ENCODE peak calls at places on chromosomes 13 and 19, in four cellular contexts. D, U, C and E are unnamed samples.

GRCh38 chr13:41554626-41555386 is 97.5 kb downstream of the RGCC start:
- DNase-seq in D (no peak), U (no peak), C (no peak), E (no peak)

GRCh38 chr13:32617112-32617511 is 30.9 kb downstream of the PDS5B start:
- DNase-seq in D (no peak), U (no peak), C (no peak), E (no peak)

GRCh38 chr13:100291626-100292025 is 202.7 kb downstream of the PCCA start:
- DNase-seq in D (no peak), U (no peak), C (no peak), E (no peak)

GRCh38 chr19:5339950-5340636 is 519 bp downstream of the PTPRS start:
- DNase-seq in D (no peak), U (peak; percentile 16), C (no peak), E (no peak)

GRCh38 chr19:12946092-12946845 is 607 bp downstream of the RAD23A start:
- DNase-seq in D (no peak), U (peak; percentile 70), C (peak; percentile 75), E (peak; percentile 79)

GRCh38 chr19:56253737-56254136 is 18.8 kb upstream of the EDDM13 start:
- DNase-seq in D (peak; percentile 15), U (no peak), C (no peak), E (no peak)

GRCh38 chr19:35458821-35459391 is 10.8 kb downstream of the FFAR2 start:
- DNase-seq in D (no peak), U (peak; percentile 83), C (no peak), E (no peak)

GRCh38 chr19:38033658-38034150 is 126.7 kb downstream of the SIPA1L3 start:
- DNase-seq in D (no peak), U (no peak), C (no peak), E (no peak)

GRCh38 chr13:62482351-62482750 is 1066.7 kb upstream of the PCDH20 start:
- DNase-seq in D (no peak), U (no peak), C (no peak), E (no peak)

GRCh38 chr13:78238911-78239310 is 320.3 kb upstream of the EDNRB start:
- DNase-seq in D (no peak), U (no peak), C (no peak), E (no peak)

GRCh38 chr13:106561551-106562170 is 6.3 kb downstream of the ARGLU1 start:
- DNase-seq in D (no peak), U (no peak), C (no peak), E (no peak)

GRCh38 chr13:93254775-93255174 is 28.2 kb downstream of the GPC6 start:
- DNase-seq in D (no peak), U (no peak), C (no peak), E (no peak)

GRCh38 chr19:525029-525428 is 6.5 kb upstream of the CDC34 start:
- DNase-seq in D (no peak), U (no peak), C (no peak), E (no peak)

GRCh38 chr13:41588899-41589298 is 131.5 kb downstream of the RGCC start:
- DNase-seq in D (no peak), U (no peak), C (no peak), E (no peak)

GRCh38 chr13:34207334-34207733 is 389.4 kb downstream of the RFC3 start:
- DNase-seq in D (no peak), U (peak; percentile 23), C (no peak), E (peak; percentile 64)

GRCh38 chr19:7645159-7645558 is 8.2 kb downstream of the STXBP2 start:
- DNase-seq in D (no peak), U (no peak), C (no peak), E (no peak)

GRCh38 chr13:44747179-44747578 is 171.0 kb upstream of the TSC22D1 start:
- DNase-seq in D (no peak), U (peak; percentile 64), C (no peak), E (no peak)

GRCh38 chr13:65093352-65093751 is 2136.8 kb downstream of the PCDH9 start:
- DNase-seq in D (no peak), U (no peak), C (no peak), E (no peak)

GRCh38 chr13:48291730-48292129 is 11.8 kb upstream of the RB1 start:
- DNase-seq in D (no peak), U (no peak), C (no peak), E (no peak)

GRCh38 chr13:112900691-112901091 is 68.3 kb upstream of the MCF2L start:
- DNase-seq in D (no peak), U (no peak), C (peak; percentile 30), E (no peak)

GRCh38 chr19:22422220-22422619 is at the start of gene ZNF98:
- DNase-seq in D (peak; percentile 9), U (peak; percentile 63), C (peak; percentile 86), E (peak; percentile 57)

GRCh38 chr19:1394252-1395193 is 6.8 kb downstream of the GAMT start:
- DNase-seq in D (no peak), U (peak; percentile 97), C (no peak), E (no peak)

GRCh38 chr13:110560606-110561334 is 752 bp downstream of the RAB20 start:
- DNase-seq in D (no peak), U (peak; percentile 74), C (no peak), E (peak; percentile 58)

GRCh38 chr13:106796280-106797047 is 228.5 kb upstream of the ARGLU1 start:
- DNase-seq in D (no peak), U (no peak), C (no peak), E (no peak)

GRCh38 chr13:93290503-93290902 is 63.9 kb downstream of the GPC6 start:
- DNase-seq in D (no peak), U (no peak), C (no peak), E (no peak)

GRCh38 chr13:110302986-110303385 is 4.0 kb downstream of the COL4A1 start:
- DNase-seq in D (no peak), U (no peak), C (no peak), E (no peak)

GRCh38 chr19:44894946-44895345 is 3.9 kb downstream of the TOMM40 start:
- DNase-seq in D (no peak), U (no peak), C (no peak), E (no peak)

GRCh38 chr19:29680937-29681336 is 15.7 kb downstream of the PLEKHF1 start:
- DNase-seq in D (no peak), U (no peak), C (no peak), E (no peak)

GRCh38 chr13:57527114-57527770 is 104.3 kb upstream of the PCDH17 start:
- DNase-seq in D (no peak), U (no peak), C (no peak), E (no peak)

GRCh38 chr19:2112516-2113320 is 16.0 kb downstream of the IZUMO4 start:
- DNase-seq in D (no peak), U (no peak), C (no peak), E (no peak)

GRCh38 chr19:38544569-38545315 is 73.0 kb downstream of the MAP4K1 start:
- DNase-seq in D (no peak), U (no peak), C (no peak), E (no peak)

GRCh38 chr19:45769821-45770191 is 754 bp upstream of the SIX5 start:
- DNase-seq in D (peak; percentile 48), U (peak; percentile 62), C (no peak), E (no peak)

GRCh38 chr19:40397568-40397906 is 7.6 kb upstream of the HIPK4 start:
- DNase-seq in D (no peak), U (no peak), C (no peak), E (no peak)

GRCh38 chr19:40407714-40408600 is 5.2 kb downstream of the PRX start:
- DNase-seq in D (no peak), U (no peak), C (no peak), E (no peak)

GRCh38 chr19:40400521-40400920 is 10.5 kb upstream of the HIPK4 start:
- DNase-seq in D (no peak), U (no peak), C (no peak), E (no peak)

GRCh38 chr19:40398417-40399056 is 8.6 kb upstream of the HIPK4 start:
- DNase-seq in D (no peak), U (no peak), C (peak; percentile 76), E (no peak)

GRCh38 chr19:40403262-40403984 is 9.8 kb downstream of the PRX start:
- DNase-seq in D (peak; percentile 85), U (peak; percentile 87), C (peak; percentile 93), E (peak; percentile 94)
- TF ChIP-seq POLR2A in D (peak; percentile 44), U (peak; percentile 28), C (no peak), E (no peak)

DNA sequence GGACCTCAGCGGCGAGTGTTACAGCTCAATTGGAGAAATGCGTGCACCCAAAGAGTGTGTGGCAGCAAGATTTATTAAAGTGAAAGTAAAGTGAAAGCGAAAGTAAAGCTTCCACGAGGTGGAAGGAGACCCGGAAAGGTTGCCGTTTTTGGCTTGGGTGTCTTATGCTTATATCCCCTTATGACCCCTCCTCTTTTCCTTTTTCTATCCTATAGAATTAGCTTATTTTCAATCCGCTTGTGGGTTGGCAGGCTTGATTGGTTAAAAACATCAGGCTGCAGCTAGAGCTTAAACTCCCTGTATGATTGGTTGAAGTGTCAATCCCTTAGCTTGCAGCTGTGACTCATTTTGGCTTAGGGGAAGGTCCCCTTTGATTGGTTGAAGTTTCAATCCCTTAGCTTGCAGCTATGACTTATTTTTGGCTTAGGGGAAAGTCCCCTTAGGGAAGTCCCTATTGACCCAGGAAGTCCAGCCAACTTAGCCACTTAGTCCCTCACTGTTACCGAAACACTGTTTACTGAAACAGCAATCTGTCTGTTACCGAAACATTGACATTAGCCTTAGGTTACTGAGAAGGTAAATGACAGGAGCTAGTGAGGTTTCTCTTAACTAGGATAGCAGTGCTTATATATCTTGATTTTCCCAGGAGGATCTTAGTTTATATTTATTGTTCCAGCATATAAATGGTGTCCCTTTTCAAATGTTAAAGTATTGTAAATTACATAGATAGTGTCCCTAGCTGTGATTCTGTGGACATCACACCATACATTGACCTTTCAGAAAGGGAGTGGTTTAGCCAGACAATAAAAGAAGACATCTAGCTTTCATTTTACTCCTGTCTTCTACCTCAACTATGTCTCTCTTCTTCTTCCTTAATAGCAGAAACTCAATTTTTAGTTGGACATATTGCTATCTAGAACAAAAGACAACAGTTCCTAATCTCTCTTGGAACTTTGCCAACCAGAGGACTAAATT is 575.8 kb downstream of the DACH1 start:
- DNase-seq in D (peak; percentile 39), U (peak; percentile 63), C (no peak), E (peak; percentile 34)
- H3K4me3 ChIP-seq in D (no peak overlapping the region), U (no peak overlapping the region), C (peak overlapping the region; percentile 41), E (no peak overlapping the region)

GRCh38 chr19:34214040-34214439 is 40.3 kb upstream of the GARRE1 start:
- DNase-seq in D (no peak), U (no peak), C (no peak), E (no peak)

GRCh38 chr19:34209726-34210125 is 37.4 kb downstream of the LSM14A start:
- DNase-seq in D (no peak), U (no peak), C (no peak), E (no peak)

GRCh38 chr19:34213283-34213682 is 41.0 kb downstream of the LSM14A start:
- DNase-seq in D (no peak), U (no peak), C (no peak), E (no peak)

DNA sequence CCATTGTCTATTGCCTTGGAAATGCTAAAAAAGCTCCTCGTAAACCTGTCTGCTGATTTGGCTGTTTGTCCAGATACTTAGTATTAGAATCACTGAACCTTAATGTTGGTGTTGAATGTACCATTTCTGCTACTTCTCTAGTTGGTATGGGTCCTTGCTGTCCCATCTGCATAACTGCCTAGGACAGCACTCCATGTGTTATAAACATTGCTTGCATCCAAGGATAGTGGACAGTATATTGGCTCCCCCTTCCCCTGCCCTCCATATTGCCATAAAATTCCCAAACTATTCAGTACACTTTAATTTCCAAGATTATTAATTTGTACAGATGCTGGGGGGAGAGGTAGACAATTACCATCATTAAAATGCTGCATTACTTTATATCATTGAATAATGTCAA is 36.2 kb downstream of the LSM14A start:
- DNase-seq in D (no peak), U (no peak), C (no peak), E (no peak)
- H3K36me3 ChIP-seq in D (peaks cover 7% of the 10 kb centered on the region), U (peaks cover 6% of the 10 kb centered on the region), C (no peaks in the 10 kb centered on the region), E (peaks cover 52% of the 10 kb centered on the region)

GRCh38 chr19:49453013-49453756 is at the start of gene ALDH16A1:
- DNase-seq in D (peak; percentile 100), U (peak; percentile 99), C (peak; percentile 98), E (peak; percentile 99)
- TF ChIP-seq POLR2A in D (peak; percentile 85), U (peak; percentile 92), C (peak; percentile 83), E (no peak)

GRCh38 chr19:17292301-17293074 is 10.7 kb downstream of the ABHD8 start:
- DNase-seq in D (peak; percentile 75), U (peak; percentile 51), C (no peak), E (peak; percentile 84)
- H3K4me3 ChIP-seq in D (peak overlapping the region; percentile 44), U (no peak overlapping the region), C (peak overlapping the region; percentile 41), E (peak overlapping the region; percentile 49)